ENCODE peak calls at places on chromosomes 5 and 9, in four cellular contexts. Y is lower lobe of right lung, N is progenitor cell of endocrine pancreas, P is suprapubic skin. G is an unnamed sample.

GRCh38 chr5:113378960-113379541 is 55.7 kb downstream of the TSSK1B start:
- DNase-seq in N (peak), P (no peak), Y (no peak), G (peak)

GRCh38 chr9:126794441-126794840 is 10.4 kb upstream of the ZBTB43 start:
- DNase-seq in P (no peak), N (no peak), Y (no peak), G (no peak)

GRCh38 chr5:35153375-35153932 is 76.8 kb downstream of the PRLR start:
- DNase-seq in P (no peak), Y (no peak), N (no peak), G (no peak)

GRCh38 chr5:140317859-140318258 is 15.0 kb upstream of the PFDN1 start:
- DNase-seq in N (no peak), Y (no peak), P (no peak), G (no peak)

GRCh38 chr9:114098021-114098659 is 952 bp downstream of the KIF12 start:
- DNase-seq in Y (peak), P (peak), N (peak), G (peak)

GRCh38 chr9:88567870-88568269 is 32.9 kb downstream of the NXNL2 start:
- DNase-seq in P (no peak), Y (no peak), N (no peak), G (no peak)

GRCh38 chr5:34043099-34043876 is at the start of gene C1QTNF3:
- DNase-seq in Y (no peak), P (no peak), N (no peak), G (no peak)

GRCh38 chr5:61100425-61100824 is 61.8 kb downstream of the SMIM15 start:
- DNase-seq in N (no peak), Y (no peak), P (no peak), G (no peak)

GRCh38 chr5:122121782-122122465 is 7.4 kb upstream of the ZNF474 start:
- DNase-seq in N (no peak), Y (no peak), P (no peak), G (no peak)

GRCh38 chr9:3873818-3874217 is 348.0 kb upstream of the RFX3 start:
- DNase-seq in P (no peak), Y (no peak), N (no peak), G (no peak)

GRCh38 chr9:113658565-113658935 is 195.0 kb downstream of the RGS3 start:
- DNase-seq in P (peak), Y (no peak), N (no peak), G (peak)

GRCh38 chr5:139775872-139776271 is 19.7 kb upstream of the PSD2 start:
- DNase-seq in P (no peak), N (no peak), Y (no peak), G (no peak)

GRCh38 chr5:44402084-44402483 is 12.9 kb upstream of the FGF10 start:
- DNase-seq in N (no peak), P (no peak), Y (no peak), G (no peak)

GRCh38 chr5:64315778-64316177 is 150.1 kb downstream of the RNF180 start:
- DNase-seq in P (no peak), Y (no peak), N (no peak), G (no peak)

GRCh38 chr9:135048046-135048757 is 39.3 kb upstream of the OLFM1 start:
- DNase-seq in N (no peak), Y (peak), P (no peak), G (peak)

GRCh38 chr5:77893225-77893860 is 117.2 kb upstream of the TBCA start:
- DNase-seq in Y (no peak), N (no peak), P (no peak), G (no peak)

GRCh38 chr5:157865844-157866243 is 6.9 kb upstream of the CLINT1 start:
- DNase-seq in N (no peak), P (no peak), Y (no peak), G (peak)

GRCh38 chr9:127050581-127050980 is 71.9 kb downstream of the ANGPTL2 start:
- DNase-seq in N (no peak), Y (no peak), P (peak), G (no peak)

GRCh38 chr9:846852-847251 is 5.4 kb downstream of the DMRT1 start:
- DNase-seq in N (no peak), P (no peak), Y (no peak), G (no peak)

GRCh38 chr9:8857330-8858249 is 1058.0 kb upstream of the DMAC1 start:
- DNase-seq in P (peak), Y (peak), N (peak), G (peak)

GRCh38 chr9:82600536-82601271 is 462.2 kb downstream of the RASEF start:
- DNase-seq in P (no peak), N (no peak), Y (no peak), G (no peak)

GRCh38 chr5:123245689-123246088 is 156.6 kb downstream of the PRDM6 start:
- DNase-seq in N (no peak), Y (no peak), P (no peak), G (no peak)

GRCh38 chr9:106877345-106877744 is 14.4 kb downstream of the ZNF462 start:
- DNase-seq in P (no peak), N (no peak), Y (no peak), G (no peak)

GRCh38 chr5:111116550-111116949 is 24.4 kb downstream of the WDR36 start:
- DNase-seq in Y (no peak), P (no peak), N (no peak), G (no peak)

GRCh38 chr9:94644543-94644942 is 5.2 kb upstream of the FBP1 start:
- DNase-seq in Y (no peak), P (no peak), N (no peak), G (no peak)

GRCh38 chr5:111930905-111931461 is 174.0 kb upstream of the NREP start:
- DNase-seq in N (no peak), Y (no peak), P (no peak), G (no peak)

GRCh38 chr5:81183811-81184748 is 49.0 kb upstream of the CKMT2 start:
- DNase-seq in N (no peak), Y (no peak), P (no peak), G (no peak)

GRCh38 chr5:132657676-132658382 is at the start of gene IL13:
- DNase-seq in Y (no peak), P (no peak), N (no peak), G (no peak)

GRCh38 chr5:1731091-1731639 is 68.5 kb downstream of the MRPL36 start:
- DNase-seq in Y (no peak), P (no peak), N (no peak), G (no peak)

GRCh38 chr9:117574099-117574498 is 130.1 kb upstream of the TLR4 start:
- DNase-seq in N (no peak), P (no peak), Y (no peak), G (no peak)

GRCh38 chr5:148733601-148734438 is 79.5 kb upstream of the HTR4 start:
- DNase-seq in P (peak), Y (peak), N (peak), G (peak)

GRCh38 chr9:91978739-91979414 is 28.8 kb upstream of the ROR2 start:
- DNase-seq in Y (no peak), N (no peak), P (no peak), G (no peak)

GRCh38 chr5:150778517-150779396 is at the start of gene SMIM3:
- DNase-seq in N (peak), Y (peak), P (peak), G (peak)

GRCh38 chr5:128014578-128014977 is 69.0 kb upstream of the SLC12A2 start:
- DNase-seq in Y (no peak), N (no peak), P (no peak), G (no peak)

GRCh38 chr9:19967567-19968459 is 179.0 kb upstream of the SLC24A2 start:
- DNase-seq in Y (no peak), P (no peak), N (no peak), G (no peak)

DNA sequence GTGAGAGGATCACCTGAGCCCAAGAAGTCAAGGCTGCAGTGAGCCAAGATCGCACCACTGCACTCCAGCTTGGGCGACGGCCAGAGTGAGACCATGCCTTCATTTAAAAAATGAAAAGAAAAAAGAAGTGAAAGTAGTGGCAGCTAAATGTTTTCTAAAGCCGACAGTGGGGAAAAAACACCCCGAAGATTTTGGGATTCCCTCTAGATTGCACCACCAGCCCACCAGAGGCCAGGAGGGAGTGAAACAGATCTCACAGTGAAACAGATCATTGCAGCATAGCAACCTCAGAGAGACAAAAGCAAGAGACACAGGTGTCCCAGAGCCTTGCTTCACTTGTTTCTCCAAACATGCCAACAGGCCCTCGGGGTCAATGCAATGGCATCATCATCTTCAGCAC is 156.8 kb downstream of the PAX5 start:
- DNase-seq in Y (no peak), P (no peak), N (no peak), G (no peak)
- TF ChIP-seq CTCF in Y (no peak), P (no peak), N (no peak), G (no peak)

DNA sequence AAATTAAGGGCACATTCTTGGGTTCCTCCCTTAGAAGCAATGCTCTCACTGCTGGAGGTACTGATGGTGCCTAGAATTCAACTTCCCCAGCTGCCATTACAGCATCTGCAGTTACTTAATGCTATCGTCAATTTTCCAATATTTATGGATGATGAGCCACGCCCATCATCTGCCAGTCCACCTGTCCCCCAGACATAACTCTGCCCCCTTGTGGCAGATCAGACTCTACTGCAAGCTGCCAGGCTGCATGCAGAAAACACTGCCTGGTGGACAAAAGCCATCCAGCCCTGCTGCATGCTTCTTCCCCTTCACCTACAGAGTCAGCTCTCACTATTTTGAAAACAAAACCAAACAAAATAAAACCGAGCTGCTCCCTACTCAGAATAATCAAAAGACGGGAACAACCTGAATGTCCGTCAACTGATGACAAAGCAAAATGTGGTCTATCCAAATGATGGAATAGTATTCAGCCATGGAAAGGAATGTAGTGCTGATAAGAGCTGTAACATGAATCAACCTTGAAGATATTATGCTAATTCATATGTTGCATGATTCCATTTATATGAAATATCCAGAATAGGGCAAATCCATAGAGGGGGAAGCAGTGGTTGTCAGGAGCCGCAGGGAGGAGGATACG is 66.4 kb downstream of the RETREG1 start:
- DNase-seq in Y (no peak), N (no peak), P (no peak), G (no peak)
- TF ChIP-seq CTCF in Y (peak), N (peak), P (peak), G (no peak)

GRCh38 chr5:15008911-15009310 is 137.3 kb upstream of the ANKH start:
- DNase-seq in Y (no peak), P (no peak), N (no peak), G (no peak)

GRCh38 chr5:15007549-15008142 is 136.1 kb upstream of the ANKH start:
- DNase-seq in Y (no peak), N (no peak), P (no peak), G (no peak)

GRCh38 chr5:15009420-15009819 is 137.8 kb upstream of the ANKH start:
- DNase-seq in N (no peak), Y (no peak), P (no peak), G (no peak)

GRCh38 chr5:15010936-15011335 is 139.4 kb upstream of the ANKH start:
- DNase-seq in N (no peak), P (no peak), Y (no peak), G (no peak)

GRCh38 chr5:15008476-15008875 is 136.9 kb upstream of the ANKH start:
- DNase-seq in Y (peak), P (peak), N (no peak), G (peak)
- TF ChIP-seq CTCF in Y (no peak), P (no peak), N (no peak), G (no peak)

GRCh38 chr5:119630752-119631440 is 1.5 kb downstream of the FAM170A start:
- DNase-seq in N (no peak), Y (no peak), P (no peak), G (no peak)

GRCh38 chr5:119629339-119629738 is at the start of gene FAM170A:
- DNase-seq in N (no peak), Y (no peak), P (no peak), G (no peak)

GRCh38 chr5:119631660-119632059 is 2.3 kb downstream of the FAM170A start:
- DNase-seq in P (no peak), N (no peak), Y (no peak), G (no peak)
- TF ChIP-seq CTCF in P (no peak), N (no peak), Y (no peak), G (no peak)